ENCODE peak calls at places on chromosomes 4 and X, in eight cellular contexts. E is stomach, J is suprapubic skin, D is sigmoid colon, Z is transverse colon, V is SK-N-SH, S is GM12891, L is breast epithelium. K is an unnamed sample.

GRCh38 chr4:87865960-87866598 is 33.3 kb downstream of the MEPE start:
- DNase-seq in E (no peak), J (no peak), D (no peak), Z (no peak), V (no peak), S (no peak), L (no peak), K (no peak)

GRCh38 chrX:65035451-65035779 is 59.2 kb upstream of the ZC4H2 start:
- DNase-seq in E (peak), J (peak), D (no peak), Z (peak), V (peak), S (peak), L (no peak), K (peak)

GRCh38 chrX:83469551-83469950 is 38.5 kb upstream of the POU3F4 start:
- DNase-seq in E (peak), J (no peak), D (no peak), Z (peak), V (peak), S (no peak), L (no peak), K (no peak)

GRCh38 chr4:187602339-187603092 is 393.1 kb upstream of the ZFP42 start:
- DNase-seq in E (no peak), J (no peak), D (no peak), Z (no peak), V (no peak), S (no peak), L (no peak), K (no peak)

GRCh38 chr4:67983333-67983732 is 20.0 kb upstream of the TMPRSS11A start:
- DNase-seq in E (no peak), J (no peak), D (no peak), Z (no peak), V (no peak), S (no peak), L (no peak), K (no peak)

GRCh38 chr4:81173213-81173612 is 41.8 kb downstream of the PRKG2 start:
- DNase-seq in E (no peak), J (no peak), D (no peak), Z (no peak), V (no peak), S (no peak), L (no peak), K (no peak)

GRCh38 chr4:153222790-153223417 is 18.7 kb downstream of the TRIM2 start:
- DNase-seq in E (peak), J (peak), D (peak), Z (peak), V (peak), S (no peak), L (no peak), K (peak)

GRCh38 chr4:5003372-5003857 is 15.8 kb downstream of the CYTL1 start:
- DNase-seq in E (peak), J (no peak), D (no peak), Z (no peak), V (no peak), S (no peak), L (no peak), K (no peak)

GRCh38 chr4:150501019-150501727 is 80.8 kb upstream of the MAB21L2 start:
- DNase-seq in E (no peak), J (no peak), D (no peak), Z (no peak), V (no peak), S (no peak), L (no peak), K (no peak)

GRCh38 chr4:186249785-186250739 is 15.9 kb upstream of the F11 start:
- DNase-seq in E (no peak), J (no peak), D (no peak), Z (no peak), V (no peak), S (no peak), L (no peak), K (no peak)

GRCh38 chrX:52363247-52363883 is 5.5 kb upstream of the XAGE2 start:
- DNase-seq in E (no peak), J (no peak), D (no peak), Z (peak), V (no peak), S (no peak), L (no peak), K (no peak)

GRCh38 chrX:48472851-48473717 is 2.9 kb upstream of the FTSJ1 start:
- DNase-seq in E (no peak), J (no peak), D (no peak), Z (no peak), V (no peak), S (no peak), L (no peak), K (no peak)

GRCh38 chr4:174699654-174700053 is 129.4 kb downstream of the GLRA3 start:
- DNase-seq in E (no peak), J (no peak), D (no peak), Z (no peak), V (no peak), S (no peak), L (no peak), K (no peak)

GRCh38 chrX:10121787-10122186 is 35.0 kb upstream of the CLCN4 start:
- DNase-seq in E (no peak), J (no peak), D (no peak), Z (peak), V (no peak), S (peak), L (no peak), K (peak)

GRCh38 chrX:97672138-97672537 is 788.4 kb downstream of the RPA4 start:
- DNase-seq in E (no peak), J (no peak), D (no peak), Z (peak), V (no peak), S (no peak), L (no peak), K (no peak)

GRCh38 chr4:3816256-3816825 is 50.2 kb downstream of the ADRA2C start:
- DNase-seq in E (no peak), J (no peak), D (no peak), Z (no peak), V (no peak), S (no peak), L (no peak), K (no peak)

GRCh38 chr4:141530627-141531026 is 105.8 kb upstream of the IL15 start:
- DNase-seq in E (no peak), J (no peak), D (no peak), Z (no peak), V (no peak), S (no peak), L (no peak), K (no peak)

GRCh38 chrX:136292656-136293055 is 8.1 kb upstream of the ADGRG4 start:
- DNase-seq in E (no peak), J (no peak), D (no peak), Z (no peak), V (no peak), S (no peak), L (no peak), K (no peak)

GRCh38 chrX:47992093-47992375 is 11.8 kb downstream of the ZNF182 start:
- DNase-seq in E (no peak), J (no peak), D (no peak), Z (no peak), V (no peak), S (no peak), L (no peak), K (no peak)

GRCh38 chrX:123673813-123674212 is 59.0 kb downstream of the THOC2 start:
- DNase-seq in E (no peak), J (no peak), D (no peak), Z (no peak), V (no peak), S (no peak), L (no peak), K (no peak)

GRCh38 chrX:11757729-11758399 is at the start of gene MSL3:
- DNase-seq in E (peak), J (peak), D (peak), Z (peak), V (peak), S (peak), L (peak), K (peak)

GRCh38 chr4:156677136-156677535 is 294.5 kb downstream of the PDGFC start:
- DNase-seq in E (no peak), J (no peak), D (no peak), Z (peak), V (peak), S (no peak), L (no peak), K (no peak)

GRCh38 chr4:38654273-38654672 is 9.7 kb upstream of the KLF3 start:
- DNase-seq in E (no peak), J (no peak), D (no peak), Z (no peak), V (no peak), S (no peak), L (no peak), K (no peak)

GRCh38 chr4:74109894-74110605 is 11.1 kb upstream of the CXCL2 start:
- DNase-seq in E (no peak), J (no peak), D (no peak), Z (no peak), V (no peak), S (no peak), L (no peak), K (no peak)

GRCh38 chrX:11215191-11215921 is 77.9 kb upstream of the AMELX start:
- DNase-seq in E (no peak), J (no peak), D (no peak), Z (no peak), V (peak), S (no peak), L (no peak), K (peak)

GRCh38 chr4:93788712-93789111 is 39.8 kb upstream of the ATOH1 start:
- DNase-seq in E (no peak), J (no peak), D (no peak), Z (no peak), V (peak), S (no peak), L (no peak), K (no peak)

GRCh38 chr4:105807496-105807895 is 87.8 kb upstream of the NPNT start:
- DNase-seq in E (no peak), J (no peak), D (no peak), Z (no peak), V (no peak), S (no peak), L (no peak), K (no peak)

GRCh38 chr4:52984469-52984868 is 122.4 kb downstream of the RASL11B start:
- DNase-seq in E (no peak), J (no peak), D (no peak), Z (no peak), V (no peak), S (no peak), L (no peak), K (no peak)

GRCh38 chr4:80841587-80842281 is 188.8 kb upstream of the BMP3 start:
- DNase-seq in E (no peak), J (no peak), D (no peak), Z (no peak), V (no peak), S (no peak), L (no peak), K (no peak)

GRCh38 chr4:125486354-125486753 is 171.6 kb downstream of the FAT4 start:
- DNase-seq in E (no peak), J (no peak), D (no peak), Z (no peak), V (no peak), S (no peak), L (no peak), K (no peak)

GRCh38 chr4:74933562-74934015 is 673 bp downstream of the PARM1 start:
- DNase-seq in E (peak), J (no peak), D (no peak), Z (peak), V (peak), S (peak), L (no peak), K (peak)

GRCh38 chrX:151505796-151506195 is 57.7 kb upstream of the PASD1 start:
- DNase-seq in E (no peak), J (no peak), D (no peak), Z (no peak), V (peak), S (peak), L (no peak), K (no peak)

GRCh38 chr4:165931741-165932140 is 58.7 kb downstream of the TLL1 start:
- DNase-seq in E (no peak), J (no peak), D (no peak), Z (no peak), V (no peak), S (no peak), L (no peak), K (no peak)

GRCh38 chr4:72418458-72418857 is 150.6 kb downstream of the ADAMTS3 start:
- DNase-seq in E (no peak), J (no peak), D (no peak), Z (no peak), V (peak), S (no peak), L (no peak), K (no peak)

GRCh38 chrX:45748443-45748842 is 547.8 kb upstream of the DIPK2B start:
- DNase-seq in E (no peak), J (no peak), D (no peak), Z (no peak), V (no peak), S (no peak), L (no peak), K (no peak)

GRCh38 chrX:153739754-153740486 is 15.3 kb downstream of the ABCD1 start:
- DNase-seq in E (no peak), J (no peak), D (no peak), Z (no peak), V (no peak), S (no peak), L (no peak), K (no peak)

DNA sequence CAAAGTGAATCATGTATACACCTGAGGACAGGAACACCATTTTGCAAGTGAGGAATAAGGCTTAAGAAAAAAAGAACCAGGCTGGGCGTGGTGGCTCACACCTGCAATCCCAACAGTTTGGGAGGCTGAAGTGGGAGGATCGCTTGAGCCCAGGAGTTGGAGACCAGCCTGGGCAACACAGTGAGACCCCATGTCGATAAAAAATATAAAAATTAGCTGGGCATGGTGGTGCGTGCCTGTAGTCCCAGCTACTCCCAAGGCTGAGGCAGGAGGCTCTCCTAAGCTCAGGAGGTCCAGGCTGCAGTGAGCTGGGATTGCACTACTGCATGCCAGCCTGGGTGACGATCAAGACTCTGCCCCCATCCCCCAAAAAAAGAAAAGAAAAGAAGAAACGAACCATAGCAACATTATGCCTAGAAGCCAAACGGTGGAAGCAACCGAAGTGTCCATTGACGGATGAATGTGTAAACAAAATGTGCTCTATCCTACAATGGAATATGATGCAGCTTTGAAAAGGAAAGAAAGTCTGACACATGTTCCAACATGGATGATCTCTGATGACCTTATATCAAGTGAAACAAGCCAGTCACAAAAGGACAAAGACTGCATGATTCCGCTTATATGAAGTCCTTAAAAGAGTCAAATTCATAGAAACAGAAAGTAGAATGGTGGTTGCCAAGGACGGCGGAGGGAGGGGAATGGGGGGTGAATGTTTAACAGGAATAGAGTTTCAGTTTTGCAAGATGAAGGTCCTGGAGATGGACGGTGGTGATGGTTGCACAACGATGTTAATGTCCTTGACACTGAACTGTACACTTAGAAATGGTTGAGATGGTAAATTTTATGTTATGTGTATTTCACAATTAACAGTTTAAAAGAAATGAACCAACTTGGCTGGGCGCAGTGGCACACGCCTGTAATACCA is 8.6 kb upstream of the KIAA0232 start:
- DNase-seq in E (no peak), J (peak), D (no peak), Z (no peak), V (no peak), S (no peak), L (no peak), K (no peak)
- TF ChIP-seq POLR2AphosphoS5 in E (no peak), J (no peak), D (no peak), Z (no peak), V (no peak), S (no peak), L (no peak), K (no peak)

GRCh38 chr4:24488399-24489164 is 95.8 kb downstream of the DHX15 start:
- DNase-seq in E (peak), J (peak), D (peak), Z (peak), V (peak), S (peak), L (peak), K (peak)
- TF ChIP-seq POLR2AphosphoS5 in E (peak), J (no peak), D (no peak), Z (no peak), V (no peak), S (no peak), L (no peak), K (no peak)

GRCh38 chr4:57631147-57631546 is 521.0 kb upstream of the IGFBP7 start:
- DNase-seq in E (no peak), J (no peak), D (no peak), Z (no peak), V (no peak), S (no peak), L (no peak), K (no peak)

GRCh38 chr4:57632564-57632963 is 522.4 kb upstream of the IGFBP7 start:
- DNase-seq in E (no peak), J (no peak), D (no peak), Z (no peak), V (no peak), S (no peak), L (no peak), K (no peak)

GRCh38 chr4:57635900-57636299 is 525.7 kb upstream of the IGFBP7 start:
- DNase-seq in E (no peak), J (no peak), D (no peak), Z (no peak), V (no peak), S (no peak), L (no peak), K (no peak)

GRCh38 chr4:57628004-57628403 is 517.8 kb upstream of the IGFBP7 start:
- DNase-seq in E (no peak), J (no peak), D (no peak), Z (no peak), V (no peak), S (no peak), L (no peak), K (no peak)

GRCh38 chr4:57633212-57633859 is 523.2 kb upstream of the IGFBP7 start:
- DNase-seq in E (no peak), J (no peak), D (no peak), Z (no peak), V (no peak), S (no peak), L (no peak), K (no peak)
- TF ChIP-seq POLR2AphosphoS5 in E (no peak), J (no peak), D (no peak), Z (no peak), V (no peak), S (no peak), L (no peak), K (no peak)

DNA sequence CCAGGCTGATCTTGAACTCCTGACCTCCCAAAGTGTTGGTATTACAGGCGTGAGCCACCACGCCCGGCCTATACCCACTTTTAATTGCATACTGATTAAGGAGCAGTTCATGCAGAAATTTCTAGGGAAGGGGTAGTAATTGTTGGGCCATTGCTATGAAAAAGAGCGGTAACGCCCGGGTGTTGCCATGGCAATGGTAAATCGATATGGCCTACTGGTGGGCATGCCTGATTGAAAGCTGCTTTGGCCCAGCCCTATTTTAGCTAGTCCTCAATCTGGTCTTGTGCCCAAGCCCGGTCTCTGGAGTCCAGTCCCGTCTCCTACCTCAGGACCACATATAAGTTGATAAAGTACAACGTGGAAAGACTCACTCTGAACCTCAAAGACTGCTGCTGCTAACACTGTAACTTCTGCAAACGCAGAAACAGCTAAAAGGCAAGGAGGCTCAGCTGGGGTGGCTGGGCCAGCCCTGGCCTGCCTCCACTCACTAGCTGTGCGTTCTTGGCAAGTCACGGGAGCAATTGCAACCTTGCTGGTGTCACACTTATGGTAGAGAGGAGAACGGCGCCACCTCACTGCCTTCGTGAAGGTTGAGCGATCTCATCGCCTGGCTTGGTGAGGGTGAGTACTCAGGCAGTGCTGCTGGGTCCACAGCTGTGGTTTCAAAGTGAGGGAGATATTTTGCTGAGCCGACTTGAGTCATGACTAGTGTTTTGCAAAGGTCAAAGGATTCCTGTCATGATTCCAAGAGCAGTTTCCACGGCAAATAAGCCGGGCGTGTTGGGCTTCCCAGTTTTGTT is 57.0 kb upstream of the GRPEL1 start:
- DNase-seq in E (peak), J (no peak), D (peak), Z (peak), V (no peak), S (no peak), L (no peak), K (no peak)
- TF ChIP-seq POLR2AphosphoS5 in E (peak), J (no peak), D (no peak), Z (no peak), V (no peak), S (no peak), L (peak), K (no peak)

DNA sequence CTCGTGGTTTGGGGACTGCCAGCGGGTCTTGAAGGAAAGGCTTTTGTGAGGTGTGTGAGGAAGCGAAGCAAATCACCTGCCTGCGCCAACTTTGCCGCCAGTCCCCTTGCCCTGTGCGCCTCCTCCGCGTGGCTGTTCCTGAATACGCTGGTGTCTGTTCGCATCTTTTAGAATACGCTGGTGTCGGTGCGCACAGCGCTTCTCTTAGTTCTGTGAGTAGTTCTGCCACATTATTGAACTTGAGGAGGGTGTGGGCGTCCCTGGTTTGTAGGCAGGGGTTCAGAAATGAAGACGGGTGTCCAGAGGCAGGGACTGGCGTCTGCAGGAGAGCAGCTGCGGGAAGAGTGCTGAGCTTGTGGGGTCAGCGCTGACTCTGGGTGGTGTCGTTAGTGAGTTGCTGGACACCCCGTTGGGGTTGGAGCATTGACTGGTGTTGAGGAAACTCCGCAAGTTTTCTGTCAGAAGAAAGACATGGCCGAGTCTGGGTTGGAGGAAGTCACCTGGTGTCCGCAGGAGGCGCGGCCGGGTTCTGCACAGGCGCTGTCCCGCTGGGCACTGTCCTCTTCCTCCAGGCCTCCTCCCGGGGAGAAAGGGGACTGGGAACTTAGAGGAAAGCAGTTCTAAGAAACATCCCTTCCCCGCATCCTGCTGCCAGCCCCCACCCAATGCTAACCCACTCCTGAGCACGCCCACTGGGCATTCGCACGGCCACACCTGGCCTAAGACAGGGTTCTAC is 952 bp downstream of the ZNF718 start:
- DNase-seq in E (peak), J (no peak), D (no peak), Z (peak), V (no peak), S (no peak), L (peak), K (no peak)
- TF ChIP-seq POLR2AphosphoS5 in E (no peak), J (no peak), D (no peak), Z (no peak), V (no peak), S (no peak), L (no peak), K (no peak)